ENCODE peak calls at places on chromosome 12, in ten cellular contexts. Q is choroid plexus epithelial cell; I is heart right ventricle; M is HL-60; O is WERI-Rb-1; J is CD4-positive, CD25-positive, alpha-beta regulatory T cell; Y is neural progenitor cell; X is retinal pigment epithelial cell; R is GM23338; W is AG10803. V is an unnamed sample.

GRCh38 chr12:51406299-51406698 is 15.1 kb upstream of the GALNT6 start:
- DNase-seq in Q (no peak), I (no peak), M (no peak), O (no peak), J (no peak), Y (no peak), X (no peak), R (no peak), W (no peak), V (no peak)

GRCh38 chr12:96985515-96986362 is 78.7 kb downstream of the NEDD1 start:
- DNase-seq in Q (peak; percentile 9), I (no peak), M (no peak), O (peak; percentile 18), J (peak; percentile 29), Y (peak; percentile 66), X (no peak), R (peak; percentile 74), W (no peak), V (peak; percentile 79)

GRCh38 chr12:122902854-122903703 is 7.2 kb upstream of the VPS37B start:
- DNase-seq in Q (no peak), I (no peak), M (no peak), O (no peak), J (no peak), Y (no peak), X (no peak), R (no peak), W (no peak), V (no peak)

GRCh38 chr12:109637341-109637740 is 63.7 kb downstream of the MVK start:
- DNase-seq in Q (no peak), I (no peak), M (no peak), O (peak; percentile 34), J (no peak), Y (no peak), X (no peak), R (peak; percentile 34), W (no peak), V (no peak)

GRCh38 chr12:42490261-42490842 is 99.2 kb downstream of the PRICKLE1 start:
- DNase-seq in Q (no peak), I (no peak), M (no peak), O (no peak), J (no peak), Y (no peak), X (no peak), R (no peak), W (no peak), V (no peak)

GRCh38 chr12:125412506-125412905 is 347.3 kb downstream of the AACS start:
- DNase-seq in Q (no peak), I (no peak), M (no peak), O (no peak), J (no peak), Y (no peak), X (no peak), R (no peak), W (no peak), V (no peak)

GRCh38 chr12:99983721-99984258 is 946 bp downstream of the ANKS1B start:
- DNase-seq in Q (peak; percentile 11), I (no peak), M (no peak), O (peak; percentile 19), J (no peak), Y (no peak), X (no peak), R (no peak), W (no peak), V (peak; percentile 69)

GRCh38 chr12:100199347-100200136 is 1.1 kb upstream of the ACTR6 start:
- DNase-seq in Q (peak; percentile 10), I (peak; percentile 41), M (peak; percentile 48), O (peak; percentile 91), J (peak; percentile 86), Y (peak; percentile 91), X (no peak), R (peak; percentile 94), W (peak; percentile 8), V (peak; percentile 89)

GRCh38 chr12:26195250-26195640 is at the start of gene SSPN:
- DNase-seq in Q (peak; percentile 75), I (peak; percentile 73), M (no peak), O (peak; percentile 83), J (peak; percentile 13), Y (peak; percentile 62), X (peak; percentile 66), R (peak; percentile 61), W (peak; percentile 63), V (peak; percentile 70)
- H3K4me3 ChIP-seq in Q (peak within 1 kb of the TSS; percentile 72), I (peak within 1 kb of the TSS; percentile 67), M (peak within 1 kb of the TSS; percentile 45), O (peak within 1 kb of the TSS; percentile 60), J (no peak within 1 kb of the TSS), Y (peak within 1 kb of the TSS; percentile 64), X (peak within 1 kb of the TSS; percentile 59), R (peak within 1 kb of the TSS; percentile 66), W (peak within 1 kb of the TSS; percentile 63), V (peak within 1 kb of the TSS; percentile 83)

DNA sequence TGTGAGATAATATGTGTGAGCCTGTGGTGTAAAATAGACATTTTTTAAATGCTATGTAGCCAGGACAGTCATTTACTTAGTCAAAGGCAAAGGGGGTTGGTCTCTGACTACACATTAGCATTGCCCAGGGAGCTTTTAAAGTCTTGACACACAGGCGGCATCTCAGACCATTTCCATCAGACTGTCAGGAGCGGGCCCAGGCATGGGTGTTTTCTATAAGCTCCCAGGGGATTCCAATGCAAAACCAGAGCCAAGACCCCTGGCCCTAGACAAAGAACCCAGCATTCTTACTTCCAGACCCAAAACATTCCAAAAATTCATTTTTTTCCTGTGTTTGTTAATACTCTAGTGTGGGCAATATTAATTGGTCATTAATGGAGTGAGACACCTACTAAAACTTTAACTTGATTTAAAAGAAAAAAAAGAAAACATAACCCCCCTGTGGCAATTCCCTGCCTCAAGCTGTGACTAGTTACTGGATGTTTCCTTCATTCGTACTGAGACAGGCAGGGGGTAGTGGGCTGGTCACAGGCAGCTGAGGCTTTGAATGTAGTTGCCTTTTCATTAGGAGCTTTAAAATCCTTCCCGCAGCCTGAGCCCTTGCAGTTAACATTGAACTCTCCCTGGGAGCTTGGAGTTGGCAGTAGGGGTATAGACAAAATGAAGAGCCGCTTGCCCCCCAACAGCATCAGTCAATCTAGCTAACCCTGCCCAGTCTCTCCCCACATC is 103.7 kb downstream of the CMKLR1 start:
- DNase-seq in Q (no peak), I (no peak), M (no peak), O (no peak), J (no peak), Y (peak; percentile 24), X (no peak), R (peak; percentile 54), W (no peak), V (no peak)
- H3K4me3 ChIP-seq in Q (no peak overlapping the region), I (no peak overlapping the region), M (no peak overlapping the region), O (no peak overlapping the region), J (no peak overlapping the region), Y (no peak overlapping the region), X (no peak overlapping the region), R (no peak overlapping the region), W (no peak overlapping the region), V (no peak overlapping the region)

DNA sequence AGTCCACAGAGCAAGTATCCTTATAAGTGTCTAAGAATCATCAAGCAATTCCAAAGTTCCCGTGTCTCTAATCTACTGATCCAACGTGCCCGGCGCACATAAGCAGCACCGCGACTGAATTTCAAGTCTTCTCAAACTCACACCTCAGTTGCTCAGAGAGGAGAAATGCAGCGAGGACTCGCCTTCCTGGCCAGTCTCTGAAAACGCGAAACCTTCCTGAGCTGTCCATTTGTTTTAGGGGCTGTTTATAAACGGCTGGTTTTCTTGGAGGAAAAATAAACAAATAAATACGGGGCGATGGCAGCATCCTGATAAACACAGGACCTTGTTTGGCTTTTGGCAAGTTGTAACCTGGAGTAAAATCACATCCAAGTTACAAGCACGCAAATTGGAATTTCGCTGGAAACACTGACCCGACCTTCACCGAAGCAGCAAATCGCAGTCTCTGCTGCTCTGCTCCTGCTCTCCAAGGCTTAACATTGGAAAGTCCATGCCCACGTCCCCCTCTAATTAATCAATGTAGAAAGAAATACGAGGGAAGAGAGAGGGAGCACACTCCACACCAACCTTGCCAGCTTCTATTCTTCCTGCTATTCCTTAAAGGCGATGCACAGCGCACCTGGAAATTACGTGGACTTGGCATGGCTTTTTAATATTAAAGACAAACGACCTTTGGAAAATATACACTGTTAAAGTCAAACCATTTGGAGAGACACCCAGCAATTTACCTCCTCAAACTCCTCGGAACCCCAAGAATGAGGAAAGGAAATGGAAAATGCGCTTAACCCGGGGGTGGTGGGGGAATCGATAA is 248.7 kb downstream of the APAF1 start:
- DNase-seq in Q (no peak), I (no peak), M (no peak), O (no peak), J (no peak), Y (peak; percentile 52), X (no peak), R (peak; percentile 55), W (no peak), V (peak; percentile 70)
- H3K4me3 ChIP-seq in Q (no peak overlapping the region), I (no peak overlapping the region), M (no peak overlapping the region), O (peak overlapping the region; percentile 57), J (no peak overlapping the region), Y (peak overlapping the region; percentile 66), X (no peak overlapping the region), R (peak overlapping the region; percentile 68), W (no peak overlapping the region), V (no peak overlapping the region)

GRCh38 chr12:57725851-57726150 is 12.7 kb downstream of the AGAP2 start:
- DNase-seq in Q (no peak), I (no peak), M (no peak), O (no peak), J (no peak), Y (no peak), X (no peak), R (no peak), W (no peak), V (no peak)
- H3K4me3 ChIP-seq in Q (peak overlapping the region; percentile 80), I (peak overlapping the region; percentile 76), M (no peak overlapping the region), O (peak overlapping the region; percentile 52), J (no peak overlapping the region), Y (peak overlapping the region; percentile 77), X (no peak overlapping the region), R (peak overlapping the region; percentile 71), W (peak overlapping the region; percentile 98), V (peak overlapping the region; percentile 83)

DNA sequence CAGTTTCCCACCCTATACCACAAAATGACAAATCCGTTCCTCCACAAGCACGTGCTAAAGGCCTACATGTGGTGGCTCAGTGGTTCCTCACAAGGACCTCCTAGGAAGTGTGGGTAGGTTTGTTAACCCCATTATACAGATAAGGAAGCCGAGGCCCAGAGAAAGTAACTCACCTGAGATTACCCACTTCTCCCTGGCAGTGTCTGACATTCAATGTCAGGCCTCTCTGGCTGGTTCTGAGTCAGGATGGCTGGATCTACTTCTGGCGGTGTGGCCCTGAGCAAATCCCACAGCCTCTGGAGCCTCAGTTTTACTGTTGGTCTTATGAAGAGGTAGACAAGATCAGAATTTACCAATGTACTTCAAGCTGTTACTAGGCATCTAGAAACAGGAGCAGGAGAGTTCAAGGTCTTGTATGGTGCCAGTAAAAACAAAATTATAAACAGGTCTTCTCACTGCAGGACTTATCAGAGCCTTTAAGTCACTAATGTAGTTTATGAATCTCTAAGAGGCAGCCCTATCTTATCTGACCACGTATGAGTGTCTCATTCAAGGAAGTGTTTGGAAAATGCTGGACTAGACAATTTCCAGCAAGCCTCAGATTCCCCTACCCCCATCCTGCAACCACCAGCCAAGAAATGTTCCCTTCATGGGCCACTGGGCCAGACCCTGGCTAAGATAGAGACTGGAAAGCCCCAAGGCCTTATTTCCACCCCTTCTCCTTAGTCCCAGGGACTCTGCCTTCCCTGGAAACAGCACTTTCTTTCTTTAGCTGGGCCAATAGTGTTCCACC is 4.2 kb downstream of the HSPB8 start:
- DNase-seq in Q (peak; percentile 29), I (peak; percentile 41), M (no peak), O (no peak), J (no peak), Y (no peak), X (no peak), R (no peak), W (no peak), V (no peak)
- H3K4me3 ChIP-seq in Q (no peak overlapping the region), I (peak overlapping the region; percentile 71), M (no peak overlapping the region), O (no peak overlapping the region), J (no peak overlapping the region), Y (no peak overlapping the region), X (no peak overlapping the region), R (no peak overlapping the region), W (no peak overlapping the region), V (no peak overlapping the region)

GRCh38 chr12:56718636-56719035 is 6.5 kb downstream of the NACA start:
- DNase-seq in Q (no peak), I (no peak), M (no peak), O (no peak), J (no peak), Y (no peak), X (no peak), R (no peak), W (no peak), V (peak; percentile 18)
- H3K4me3 ChIP-seq in Q (no peak overlapping the region), I (no peak overlapping the region), M (no peak overlapping the region), O (no peak overlapping the region), J (no peak overlapping the region), Y (no peak overlapping the region), X (no peak overlapping the region), R (no peak overlapping the region), W (no peak overlapping the region), V (no peak overlapping the region)